ENCODE peak calls at places on chromosomes 11 and 22, in six cellular contexts. N is H1, Q is ascending aorta, X is right lobe of liver, J is GM23248, L is cardiac muscle cell. S is an unnamed sample. For H3K9me3 and H3K4me1, the result is how much of the 10 kb centered on the place peaks cover.

GRCh38 chr22:38455530-38456271 is 702 bp upstream of the KCNJ4 start:
- DNase-seq in Q (no peak), J (no peak), X (no peak), N (no peak), L (peak), S (peak)

GRCh38 chr11:37525336-37525735 is 927.3 kb upstream of the RAG2 start:
- DNase-seq in X (no peak), J (peak), L (no peak), N (no peak), Q (no peak), S (no peak)

GRCh38 chr11:132231656-132232173 is 861.3 kb downstream of the NTM start:
- DNase-seq in N (no peak), Q (no peak), L (no peak), J (no peak), X (no peak), S (no peak)

GRCh38 chr11:85029964-85030363 is 597.2 kb downstream of the DLG2 start:
- DNase-seq in L (no peak), X (no peak), J (peak), Q (no peak), N (no peak), S (no peak)

GRCh38 chr11:82191690-82192089 is 542.0 kb downstream of the FAM181B start:
- DNase-seq in N (no peak), Q (no peak), X (peak), L (no peak), J (no peak), S (no peak)

GRCh38 chr11:79610139-79610538 is 169.3 kb upstream of the TENM4 start:
- DNase-seq in N (no peak), J (no peak), Q (no peak), L (no peak), X (no peak), S (no peak)

GRCh38 chr11:68950268-68950667 is 30.5 kb downstream of the MRGPRD start:
- DNase-seq in N (no peak), Q (no peak), L (peak), X (no peak), J (peak), S (no peak)

GRCh38 chr22:39994046-39994565 is 648 bp upstream of the FAM83F start:
- DNase-seq in J (no peak), Q (no peak), X (no peak), N (no peak), L (no peak), S (no peak)

GRCh38 chr11:6568191-6568918 is 35.1 kb downstream of the RRP8 start:
- DNase-seq in N (no peak), J (peak), Q (no peak), X (peak), L (peak), S (no peak)

GRCh38 chr11:66340596-66341501 is 4.1 kb downstream of the BRMS1 start:
- DNase-seq in L (no peak), Q (no peak), X (no peak), N (no peak), J (no peak), S (no peak)

GRCh38 chr11:83033367-83033766 is 38.3 kb downstream of the RAB30 start:
- DNase-seq in J (no peak), N (no peak), L (no peak), X (no peak), Q (no peak), S (no peak)

GRCh38 chr11:2435288-2436012 is 8.9 kb downstream of the TRPM5 start:
- DNase-seq in N (no peak), L (no peak), J (no peak), X (no peak), Q (no peak), S (no peak)

GRCh38 chr11:77467233-77467632 is 6.7 kb downstream of the PAK1 start:
- DNase-seq in J (peak), Q (no peak), X (no peak), N (no peak), L (no peak), S (no peak)

GRCh38 chr11:72226701-72227100 is 2.1 kb downstream of the INPPL1 start:
- DNase-seq in Q (no peak), L (no peak), J (no peak), X (no peak), N (no peak), S (no peak)

GRCh38 chr11:44760917-44761545 is 34.3 kb downstream of the TSPAN18 start:
- DNase-seq in X (no peak), L (peak), Q (peak), J (peak), N (peak), S (peak)

GRCh38 chr11:92740251-92740650 is 229.2 kb upstream of the MTNR1B start:
- DNase-seq in L (no peak), Q (no peak), N (no peak), J (no peak), X (no peak), S (no peak)

GRCh38 chr11:90246468-90246867 is 23.6 kb upstream of the CHORDC1 start:
- DNase-seq in J (no peak), N (no peak), X (no peak), Q (no peak), L (no peak), S (no peak)

GRCh38 chr22:35792501-35792900 is 74.8 kb downstream of the APOL5 start:
- DNase-seq in L (no peak), X (no peak), Q (no peak), N (no peak), J (no peak), S (no peak)

GRCh38 chr11:126358763-126359160 is 3.3 kb downstream of the ST3GAL4 start:
- DNase-seq in Q (no peak), X (no peak), J (no peak), L (no peak), N (no peak), S (no peak)

GRCh38 chr22:37425800-37426531 is 1.3 kb downstream of the ELFN2 start:
- DNase-seq in Q (no peak), J (no peak), N (no peak), L (no peak), X (no peak), S (no peak)
- H3K4me3 ChIP-seq in Q (no peak), J (peak), N (peak), L (no peak), X (no peak), S (no peak)

GRCh38 chr11:48244804-48245203 is at the start of gene OR4X2:
- DNase-seq in J (no peak), L (no peak), N (no peak), Q (no peak), X (no peak), S (no peak)

DNA sequence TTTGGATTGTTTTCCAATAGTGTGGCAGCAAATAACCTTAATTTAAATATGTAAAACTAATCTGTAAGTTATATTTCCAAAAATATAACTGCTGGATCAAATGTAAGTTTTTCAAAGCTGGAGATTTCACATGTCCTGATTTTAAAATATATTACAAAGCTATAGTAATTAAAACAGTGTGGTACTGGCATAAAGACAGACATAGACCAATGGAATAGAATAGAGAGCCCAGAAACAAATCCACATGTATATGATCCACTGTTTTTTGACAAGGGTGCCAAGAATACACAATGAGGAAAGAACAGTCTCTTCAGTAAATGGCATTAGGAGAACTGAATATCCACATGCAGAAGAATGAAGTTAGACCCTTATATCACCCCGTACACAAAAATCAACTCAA is 4.0 kb downstream of the OR4X2 start:
- DNase-seq in Q (no peak), N (no peak), L (no peak), X (no peak), J (no peak), S (no peak)
- H3K9me3 ChIP-seq in Q (under half), N (under half), L (under half), X (under half), J (under half), S (under half)

GRCh38 chr11:27231519-27231918 is 131.5 kb downstream of the CCDC34 start:
- DNase-seq in J (peak), X (no peak), N (no peak), L (no peak), Q (no peak), S (no peak)

GRCh38 chr11:27233654-27234042 is 129.4 kb downstream of the CCDC34 start:
- DNase-seq in N (no peak), J (peak), L (no peak), Q (no peak), X (no peak), S (no peak)

GRCh38 chr11:27234043-27234668 is 128.9 kb downstream of the CCDC34 start:
- DNase-seq in Q (peak), J (peak), N (no peak), L (peak), X (no peak), S (no peak)

GRCh38 chr11:27237641-27238040 is 125.4 kb downstream of the CCDC34 start:
- DNase-seq in X (no peak), Q (no peak), J (no peak), N (no peak), L (no peak), S (no peak)

GRCh38 chr11:27234961-27235360 is 128.1 kb downstream of the CCDC34 start:
- DNase-seq in L (no peak), J (no peak), X (no peak), N (no peak), Q (no peak), S (no peak)
- H3K4me1 ChIP-seq in L (under half), J (half or more), X (under half), N (under half), Q (under half), S (under half)

GRCh38 chr11:61955416-61956135 is 5.4 kb downstream of the BEST1 start:
- DNase-seq in Q (peak), J (peak), N (peak), L (peak), X (peak), S (no peak)
- H3K4me3 ChIP-seq in Q (peak), J (peak), N (peak), L (peak), X (peak), S (no peak)

GRCh38 chr22:49091451-49091850 is 736.2 kb downstream of the BRD1 start:
- DNase-seq in Q (no peak), L (no peak), X (no peak), J (no peak), N (no peak), S (no peak)
- H3K9me3 ChIP-seq in Q (under half), L (under half), X (under half), J (under half), N (under half), S (under half)

DNA sequence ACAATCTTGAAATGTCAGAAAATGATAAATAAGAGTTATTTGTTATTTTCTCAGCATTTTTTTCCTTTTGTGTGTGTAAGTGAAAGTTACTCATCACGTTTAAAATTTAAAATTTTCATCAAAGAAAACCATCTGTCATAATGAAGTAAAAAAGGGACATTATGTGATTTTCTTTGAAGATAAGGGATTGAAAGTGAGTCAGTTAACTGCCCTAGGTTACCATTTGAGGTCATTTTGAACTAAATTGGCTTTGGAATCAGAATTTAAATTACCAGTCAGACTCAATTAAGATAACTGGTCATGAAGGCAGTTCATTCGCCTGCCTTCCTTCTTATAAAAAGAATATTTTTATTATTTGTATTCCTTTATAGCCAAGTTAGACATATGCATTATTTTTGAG is 14.3 kb downstream of the NCAM1 start:
- DNase-seq in X (no peak), Q (no peak), J (no peak), N (no peak), L (no peak), S (no peak)
- H3K4me1 ChIP-seq in X (under half), Q (under half), J (under half), N (under half), L (under half), S (under half)

GRCh38 chr11:27512238-27512637 is 5.7 kb upstream of the LIN7C start:
- DNase-seq in J (no peak), Q (no peak), L (no peak), X (no peak), N (no peak), S (no peak)

GRCh38 chr11:27505781-27506180 is 788 bp downstream of the LIN7C start:
- DNase-seq in X (no peak), L (no peak), N (no peak), Q (no peak), J (no peak), S (no peak)

GRCh38 chr11:27506200-27507182 is at the start of gene LIN7C:
- DNase-seq in Q (peak), X (peak), J (peak), N (peak), L (peak), S (peak)

GRCh38 chr11:27509953-27510352 is 3.4 kb upstream of the LIN7C start:
- DNase-seq in L (no peak), N (no peak), J (no peak), Q (no peak), X (no peak), S (no peak)

DNA sequence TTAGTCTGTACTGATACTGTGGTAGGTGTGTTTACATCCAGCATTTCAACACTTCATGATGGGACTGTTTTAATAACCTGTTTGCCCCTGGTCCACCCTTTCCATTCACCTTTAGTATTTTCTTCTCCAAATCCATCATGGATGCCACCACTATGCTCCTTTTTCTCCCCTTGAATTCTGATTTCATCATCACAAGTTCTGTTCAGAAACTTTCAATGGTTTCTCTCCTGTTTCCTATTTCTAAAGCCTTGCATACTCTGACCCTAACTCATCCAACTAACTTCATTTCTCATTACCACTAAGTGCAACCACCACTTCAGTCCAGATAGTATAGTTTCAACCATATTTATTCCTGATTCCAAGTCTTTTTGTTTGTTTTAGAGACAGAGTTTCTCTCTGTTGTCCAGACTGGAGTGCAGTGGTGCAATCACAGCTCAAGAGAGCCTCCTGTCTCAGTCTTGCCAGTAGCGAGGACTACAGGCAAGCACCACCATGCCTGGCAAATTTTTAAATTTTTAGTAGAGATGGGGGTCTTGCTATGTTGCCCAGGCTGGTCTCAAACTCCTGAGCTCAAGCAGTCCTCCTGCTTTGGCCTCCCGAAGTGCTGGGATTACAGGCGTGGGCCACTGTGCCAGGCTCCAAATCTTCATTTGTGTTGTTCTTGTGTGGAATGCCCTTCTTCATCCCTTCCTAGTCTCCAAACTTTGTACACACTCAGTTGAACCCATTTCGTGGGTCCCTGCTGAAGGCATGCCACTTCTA is 1.2 kb upstream of the LIN7C start:
- DNase-seq in X (no peak), L (no peak), Q (no peak), N (no peak), J (peak), S (no peak)
- H3K4me3 ChIP-seq in X (peak), L (peak), Q (peak), N (peak), J (peak), S (peak)

GRCh38 chr11:91394073-91394717 is 830.4 kb upstream of the FAT3 start:
- DNase-seq in Q (no peak), L (no peak), N (no peak), J (no peak), X (no peak), S (no peak)

GRCh38 chr11:91394718-91395414 is 829.8 kb upstream of the FAT3 start:
- DNase-seq in N (no peak), L (no peak), J (no peak), Q (no peak), X (no peak), S (no peak)

GRCh38 chr11:91397134-91397468 is 827.5 kb upstream of the FAT3 start:
- DNase-seq in J (no peak), L (no peak), N (no peak), X (no peak), Q (no peak), S (no peak)

GRCh38 chr11:91396243-91397133 is 828.1 kb upstream of the FAT3 start:
- DNase-seq in X (no peak), Q (no peak), J (no peak), L (no peak), N (no peak), S (no peak)
- H3K9me3 ChIP-seq in X (under half), Q (under half), J (under half), L (under half), N (under half), S (under half)